ENCODE peak calls at places on chromosomes 5 and 9, in five cellular contexts. G is right cardiac atrium, S is PC-3, H is heart right ventricle, V is psoas muscle. B is an unnamed sample. For H3K4me1, H3K9me3 and H3K27me3, the result is how much of the 10 kb centered on the place peaks cover.

GRCh38 chr9:121388140-121388925 is 18.3 kb upstream of the STOM start:
- DNase-seq in S (no peak), H (no peak), G (no peak), V (no peak), B (no peak)

GRCh38 chr5:139181835-139182452 is 16.2 kb downstream of the SIL1 start:
- DNase-seq in H (no peak), V (no peak), G (no peak), S (peak), B (no peak)

GRCh38 chr9:79061766-79062165 is 510.0 kb upstream of the TLE4 start:
- DNase-seq in G (no peak), V (no peak), H (no peak), S (no peak), B (no peak)

GRCh38 chr5:154520861-154521453 is 42.9 kb upstream of the HAND1 start:
- DNase-seq in H (no peak), V (no peak), G (no peak), S (peak), B (no peak)

GRCh38 chr5:42517164-42517563 is 93.9 kb downstream of the GHR start:
- DNase-seq in V (no peak), H (no peak), S (no peak), G (no peak), B (no peak)

GRCh38 chr9:123349691-123350480 is 6.1 kb upstream of the CRB2 start:
- DNase-seq in H (peak), S (peak), V (no peak), G (no peak), B (no peak)

GRCh38 chr9:107039546-107039945 is 176.6 kb downstream of the ZNF462 start:
- DNase-seq in S (no peak), H (no peak), G (no peak), V (no peak), B (no peak)

GRCh38 chr9:76560481-76560891 is 101.5 kb downstream of the GCNT1 start:
- DNase-seq in S (no peak), V (no peak), G (no peak), H (no peak), B (no peak)

GRCh38 chr5:179418972-179419371 is 73.7 kb upstream of the ADAMTS2 start:
- DNase-seq in H (no peak), S (no peak), V (no peak), G (no peak), B (no peak)

GRCh38 chr9:134323741-134324358 is 2.4 kb upstream of the RXRA start:
- DNase-seq in V (peak), H (peak), S (no peak), G (peak), B (no peak)

GRCh38 chr9:130579738-130580463 is 524 bp downstream of the FUBP3 start:
- DNase-seq in H (no peak), S (no peak), V (no peak), G (no peak), B (no peak)

GRCh38 chr9:135752281-135753204 is 50.6 kb downstream of the KCNT1 start:
- DNase-seq in G (no peak), S (no peak), V (no peak), H (no peak), B (no peak)

GRCh38 chr9:135703726-135704125 is 1.7 kb downstream of the KCNT1 start:
- DNase-seq in V (no peak), G (no peak), S (no peak), H (no peak), B (no peak)

DNA sequence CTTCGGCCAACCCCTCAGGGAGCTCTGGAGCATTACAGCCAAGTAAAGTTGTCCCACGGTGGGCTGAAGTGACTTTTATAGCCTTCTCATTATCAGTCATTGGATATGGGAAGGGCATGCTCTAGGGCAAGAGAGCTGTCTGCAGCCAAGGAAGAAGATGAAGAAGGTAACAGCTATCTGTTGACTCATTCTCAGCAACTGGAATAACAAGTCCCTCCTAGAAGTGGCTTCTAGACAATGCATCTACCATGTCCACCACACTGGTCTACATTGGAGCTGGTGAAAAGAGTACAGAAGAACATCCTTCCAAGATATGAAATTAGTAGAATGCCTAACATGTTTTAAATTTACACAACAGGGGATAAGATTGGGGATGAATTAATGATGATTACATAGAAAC is 524.2 kb downstream of the ACTL7B start:
- DNase-seq in S (peak), G (no peak), V (no peak), H (no peak), B (no peak)
- H3K4me1 ChIP-seq in S (under half), G (under half), V (under half), H (under half), B (under half)

DNA sequence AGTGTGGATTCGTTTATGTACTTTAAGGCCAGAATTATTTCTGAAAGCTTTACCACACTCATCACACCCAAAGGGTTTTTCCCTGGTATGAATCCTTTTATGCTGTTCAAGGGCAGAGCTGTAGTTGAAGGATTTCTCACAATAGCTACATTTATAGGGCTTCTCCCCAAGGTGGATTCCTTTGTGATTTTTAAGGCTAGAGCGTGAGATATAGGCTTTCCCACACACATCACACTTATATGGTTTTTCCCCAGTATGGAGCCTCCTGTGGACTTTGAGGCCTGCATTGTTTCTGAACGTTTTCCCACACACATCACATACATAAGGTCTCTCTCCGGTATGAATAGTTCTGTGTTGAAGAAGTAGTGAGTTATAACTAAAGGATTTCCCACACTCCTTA is 11.2 kb downstream of the ZFP62 start:
- DNase-seq in G (no peak), H (no peak), S (no peak), V (no peak), B (no peak)
- H3K9me3 ChIP-seq in G (under half), H (under half), S (under half), V (under half), B (under half)

GRCh38 chr5:69491027-69491426 is 1.6 kb upstream of the OCLN start:
- DNase-seq in G (no peak), S (no peak), V (no peak), H (no peak), B (no peak)
- H3K27me3 ChIP-seq in G (under half), S (under half), V (half or more), H (under half), B (under half)

GRCh38 chr5:177467436-177467835 is 6.0 kb downstream of the DBN1 start:
- DNase-seq in H (no peak), S (no peak), V (no peak), G (no peak), B (no peak)

GRCh38 chr5:177470759-177471536 is 2.5 kb downstream of the DBN1 start:
- DNase-seq in G (no peak), S (peak), H (no peak), V (no peak), B (no peak)

GRCh38 chr5:177469750-177470525 is 3.5 kb downstream of the DBN1 start:
- DNase-seq in V (no peak), H (no peak), G (no peak), S (no peak), B (no peak)

GRCh38 chr5:177468329-177469058 is 4.9 kb downstream of the DBN1 start:
- DNase-seq in G (peak), H (no peak), S (peak), V (peak), B (peak)

GRCh38 chr5:177469061-177469628 is 4.3 kb downstream of the DBN1 start:
- DNase-seq in V (peak), H (no peak), G (peak), S (no peak), B (peak)
- H3K4me1 ChIP-seq in V (under half), H (under half), G (under half), S (under half), B (under half)

B was measured in right atrium auricular region.